ENCODE peak calls at places on chromosomes 4 and X, in five cellular contexts. D is sciatic nerve, F is AG09319, B is sigmoid colon, S is GM20000. A is an unnamed sample.

GRCh38 chrX:13252726-13253125 is 67.1 kb downstream of the ATXN3L start:
- DNase-seq in S (no peak), D (no peak), B (no peak), F (no peak), A (no peak)

GRCh38 chrX:38816158-38816557 is 14.9 kb downstream of the MID1IP1 start:
- DNase-seq in S (no peak), D (no peak), F (no peak), B (no peak), A (no peak)

GRCh38 chrX:74492720-74493201 is 71.5 kb downstream of the SLC16A2 start:
- DNase-seq in S (no peak), F (no peak), B (no peak), D (no peak), A (no peak)

GRCh38 chrX:97155809-97156208 is 272.1 kb downstream of the RPA4 start:
- DNase-seq in F (no peak), S (no peak), B (no peak), D (no peak), A (no peak)

GRCh38 chr4:148376151-148376550 is 66.1 kb downstream of the NR3C2 start:
- DNase-seq in B (peak), S (no peak), D (peak), F (no peak), A (no peak)

GRCh38 chrX:24298191-24298590 is 15.7 kb downstream of the SUPT20HL2 start:
- DNase-seq in B (no peak), F (no peak), D (no peak), S (no peak), A (no peak)

GRCh38 chr4:8315343-8316250 is 46.0 kb downstream of the HTRA3 start:
- DNase-seq in B (peak), F (peak), S (no peak), D (peak), A (peak)

GRCh38 chr4:168441412-168441811 is 38.9 kb downstream of the DDX60L start:
- DNase-seq in B (no peak), F (no peak), S (no peak), D (no peak), A (no peak)

GRCh38 chrX:134658421-134658896 is at the start of gene PLAC1:
- DNase-seq in F (no peak), B (no peak), S (no peak), D (no peak), A (no peak)

GRCh38 chr4:102525099-102525498 is 23.9 kb downstream of the NFKB1 start:
- DNase-seq in D (no peak), F (no peak), S (no peak), B (no peak), A (no peak)